ENCODE peak calls at places on chromosomes 16 and 17, in nine cellular contexts. One of them, this sample, is unnamed.

GRCh38 chr17:16283705-16284104 is 66.7 kb downstream of the PIGL start:
- DNase-seq in CD4-positive, CD25-positive, alpha-beta regulatory T cell: no peak
- DNase-seq in pancreas: no peak
- DNase-seq in neuronal stem cell: no peak
- DNase-seq in heart right ventricle: no peak
- DNase-seq in iPS DF 6.9: no peak
- DNase-seq in epithelial cell of proximal tubule: no peak
- DNase-seq in ovary: no peak
- DNase-seq in PC-9: no peak
- DNase-seq in this sample: no peak

GRCh38 chr16:65306313-65306712 is 184.4 kb upstream of the CDH11 start:
- DNase-seq in CD4-positive, CD25-positive, alpha-beta regulatory T cell: no peak
- DNase-seq in pancreas: no peak
- DNase-seq in neuronal stem cell: no peak
- DNase-seq in heart right ventricle: no peak
- DNase-seq in iPS DF 6.9: no peak
- DNase-seq in epithelial cell of proximal tubule: no peak
- DNase-seq in ovary: no peak
- DNase-seq in PC-9: no peak
- DNase-seq in this sample: no peak

GRCh38 chr16:9627427-9627826 is 536.0 kb downstream of the HAPSTR1 start:
- DNase-seq in CD4-positive, CD25-positive, alpha-beta regulatory T cell: no peak
- DNase-seq in pancreas: no peak
- DNase-seq in neuronal stem cell: no peak
- DNase-seq in heart right ventricle: no peak
- DNase-seq in iPS DF 6.9: no peak
- DNase-seq in epithelial cell of proximal tubule: no peak
- DNase-seq in ovary: no peak
- DNase-seq in PC-9: no peak
- DNase-seq in this sample: no peak

GRCh38 chr17:68356520-68356919 is 65.2 kb downstream of the ARSG start:
- DNase-seq in CD4-positive, CD25-positive, alpha-beta regulatory T cell: peak
- DNase-seq in pancreas: no peak
- DNase-seq in neuronal stem cell: no peak
- DNase-seq in heart right ventricle: no peak
- DNase-seq in iPS DF 6.9: no peak
- DNase-seq in epithelial cell of proximal tubule: no peak
- DNase-seq in ovary: no peak
- DNase-seq in PC-9: no peak
- DNase-seq in this sample: no peak

GRCh38 chr17:6497496-6498221 is 53.4 kb downstream of the PIMREG start:
- DNase-seq in CD4-positive, CD25-positive, alpha-beta regulatory T cell: no peak
- DNase-seq in pancreas: peak
- DNase-seq in neuronal stem cell: no peak
- DNase-seq in heart right ventricle: no peak
- DNase-seq in iPS DF 6.9: no peak
- DNase-seq in epithelial cell of proximal tubule: no peak
- DNase-seq in ovary: peak
- DNase-seq in PC-9: no peak
- DNase-seq in this sample: no peak

GRCh38 chr17:2144701-2145100 is 89.8 kb downstream of the HIC1 start:
- DNase-seq in CD4-positive, CD25-positive, alpha-beta regulatory T cell: no peak
- DNase-seq in pancreas: no peak
- DNase-seq in neuronal stem cell: no peak
- DNase-seq in heart right ventricle: no peak
- DNase-seq in iPS DF 6.9: no peak
- DNase-seq in epithelial cell of proximal tubule: no peak
- DNase-seq in ovary: no peak
- DNase-seq in PC-9: no peak
- DNase-seq in this sample: no peak

GRCh38 chr17:9199474-9200196 is 178.3 kb downstream of the NTN1 start:
- DNase-seq in CD4-positive, CD25-positive, alpha-beta regulatory T cell: no peak
- DNase-seq in pancreas: no peak
- DNase-seq in neuronal stem cell: no peak
- DNase-seq in heart right ventricle: peak
- DNase-seq in iPS DF 6.9: no peak
- DNase-seq in epithelial cell of proximal tubule: no peak
- DNase-seq in ovary: no peak
- DNase-seq in PC-9: no peak
- DNase-seq in this sample: no peak

GRCh38 chr17:51673066-51673465 is 412.7 kb downstream of the UTP18 start:
- DNase-seq in CD4-positive, CD25-positive, alpha-beta regulatory T cell: no peak
- DNase-seq in pancreas: no peak
- DNase-seq in neuronal stem cell: no peak
- DNase-seq in heart right ventricle: no peak
- DNase-seq in iPS DF 6.9: no peak
- DNase-seq in epithelial cell of proximal tubule: no peak
- DNase-seq in ovary: no peak
- DNase-seq in PC-9: no peak
- DNase-seq in this sample: peak

GRCh38 chr17:74785096-74785980 is 9.2 kb upstream of the NAT9 start:
- DNase-seq in CD4-positive, CD25-positive, alpha-beta regulatory T cell: no peak
- DNase-seq in pancreas: no peak
- DNase-seq in neuronal stem cell: no peak
- DNase-seq in heart right ventricle: no peak
- DNase-seq in iPS DF 6.9: no peak
- DNase-seq in epithelial cell of proximal tubule: no peak
- DNase-seq in ovary: no peak
- DNase-seq in PC-9: no peak
- DNase-seq in this sample: no peak

GRCh38 chr16:30525844-30526136 is 576 bp downstream of the ZNF768 start:
- DNase-seq in CD4-positive, CD25-positive, alpha-beta regulatory T cell: no peak
- DNase-seq in pancreas: no peak
- DNase-seq in neuronal stem cell: no peak
- DNase-seq in heart right ventricle: no peak
- DNase-seq in iPS DF 6.9: no peak
- DNase-seq in epithelial cell of proximal tubule: no peak
- DNase-seq in ovary: peak
- DNase-seq in PC-9: no peak
- DNase-seq in this sample: no peak

GRCh38 chr16:30526823-30527634 is 663 bp upstream of the ZNF768 start:
- DNase-seq in CD4-positive, CD25-positive, alpha-beta regulatory T cell: peak
- DNase-seq in pancreas: peak
- DNase-seq in neuronal stem cell: peak
- DNase-seq in heart right ventricle: peak
- DNase-seq in iPS DF 6.9: peak
- DNase-seq in epithelial cell of proximal tubule: peak
- DNase-seq in ovary: peak
- DNase-seq in PC-9: peak
- DNase-seq in this sample: peak

GRCh38 chr16:30528799-30529457 is 2.6 kb upstream of the ZNF768 start:
- DNase-seq in CD4-positive, CD25-positive, alpha-beta regulatory T cell: no peak
- DNase-seq in pancreas: no peak
- DNase-seq in neuronal stem cell: no peak
- DNase-seq in heart right ventricle: no peak
- DNase-seq in iPS DF 6.9: no peak
- DNase-seq in epithelial cell of proximal tubule: no peak
- DNase-seq in ovary: no peak
- DNase-seq in PC-9: no peak
- DNase-seq in this sample: no peak

GRCh38 chr16:30526137-30526822 is at the start of gene ZNF768:
- DNase-seq in CD4-positive, CD25-positive, alpha-beta regulatory T cell: no peak
- DNase-seq in pancreas: peak
- DNase-seq in neuronal stem cell: peak
- DNase-seq in heart right ventricle: no peak
- DNase-seq in iPS DF 6.9: no peak
- DNase-seq in epithelial cell of proximal tubule: no peak
- DNase-seq in ovary: peak
- DNase-seq in PC-9: peak
- DNase-seq in this sample: no peak

DNA sequence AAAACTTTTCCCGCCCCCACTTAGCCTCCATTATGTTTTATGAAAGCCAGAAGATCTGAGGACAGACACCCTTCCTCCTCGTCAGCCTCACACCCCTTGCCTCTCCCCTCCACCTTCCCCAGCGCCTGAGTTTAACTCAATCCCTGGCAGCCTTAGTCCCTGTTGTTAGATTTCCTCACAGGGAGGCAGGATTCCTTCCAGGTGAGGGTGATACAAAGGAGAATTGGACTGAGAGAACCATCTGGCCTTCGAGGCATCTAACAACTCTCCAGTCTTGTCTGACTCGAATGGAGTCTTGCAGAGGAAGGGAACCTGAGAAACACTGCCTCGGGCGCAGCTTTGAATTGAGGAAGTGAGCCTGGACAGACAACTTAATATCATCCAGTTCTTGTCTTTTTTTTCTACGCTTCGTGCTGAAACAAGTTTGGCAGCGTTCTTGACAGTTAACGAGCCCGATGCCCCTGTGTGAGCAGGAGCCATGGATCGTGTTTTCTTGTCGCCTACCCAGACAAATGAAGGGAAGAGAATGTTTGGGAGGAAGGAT is 1.3 kb upstream of the ZNF768 start:
- DNase-seq in CD4-positive, CD25-positive, alpha-beta regulatory T cell: no peak
- DNase-seq in pancreas: no peak
- DNase-seq in neuronal stem cell: no peak
- DNase-seq in heart right ventricle: no peak
- DNase-seq in iPS DF 6.9: no peak
- DNase-seq in epithelial cell of proximal tubule: no peak
- DNase-seq in ovary: no peak
- DNase-seq in PC-9: peak
- DNase-seq in this sample: no peak
- H3K4me3 ChIP-seq in CD4-positive, CD25-positive, alpha-beta regulatory T cell: peak
- H3K4me3 ChIP-seq in pancreas: peak
- H3K4me3 ChIP-seq in neuronal stem cell: peak
- H3K4me3 ChIP-seq in heart right ventricle: peak
- H3K4me3 ChIP-seq in iPS DF 6.9: no peak
- H3K4me3 ChIP-seq in epithelial cell of proximal tubule: peak
- H3K4me3 ChIP-seq in ovary: peak
- H3K4me3 ChIP-seq in PC-9: peak
- H3K4me3 ChIP-seq in this sample: peak

DNA sequence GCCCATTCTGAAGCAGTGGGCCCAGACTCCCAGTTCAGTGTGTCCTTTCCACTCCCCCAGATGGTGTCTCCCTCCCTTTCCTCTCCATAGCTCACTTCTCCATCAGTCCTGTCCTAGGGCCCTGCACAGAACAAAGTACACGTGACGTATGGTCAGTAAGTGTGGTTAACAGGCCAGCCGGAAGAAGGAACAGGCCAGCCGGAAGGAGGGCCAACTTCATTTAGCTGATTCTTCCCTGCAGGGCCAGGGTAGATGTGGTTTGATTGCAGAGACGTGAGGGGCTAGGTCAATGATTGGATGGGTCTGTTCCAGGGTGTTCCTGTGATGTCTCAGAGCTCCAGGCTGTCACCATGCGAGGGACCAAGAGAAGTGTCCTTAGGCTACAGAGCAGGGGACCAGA is 28.9 kb upstream of the SPPL2C start:
- DNase-seq in CD4-positive, CD25-positive, alpha-beta regulatory T cell: no peak
- DNase-seq in pancreas: no peak
- DNase-seq in neuronal stem cell: no peak
- DNase-seq in heart right ventricle: no peak
- DNase-seq in iPS DF 6.9: no peak
- DNase-seq in epithelial cell of proximal tubule: no peak
- DNase-seq in ovary: no peak
- DNase-seq in PC-9: no peak
- DNase-seq in this sample: no peak
- H3K4me3 ChIP-seq in CD4-positive, CD25-positive, alpha-beta regulatory T cell: no peak
- H3K4me3 ChIP-seq in pancreas: no peak
- H3K4me3 ChIP-seq in neuronal stem cell: no peak
- H3K4me3 ChIP-seq in heart right ventricle: no peak
- H3K4me3 ChIP-seq in iPS DF 6.9: no peak
- H3K4me3 ChIP-seq in epithelial cell of proximal tubule: no peak
- H3K4me3 ChIP-seq in ovary: no peak
- H3K4me3 ChIP-seq in PC-9: no peak
- H3K4me3 ChIP-seq in this sample: no peak

DNA sequence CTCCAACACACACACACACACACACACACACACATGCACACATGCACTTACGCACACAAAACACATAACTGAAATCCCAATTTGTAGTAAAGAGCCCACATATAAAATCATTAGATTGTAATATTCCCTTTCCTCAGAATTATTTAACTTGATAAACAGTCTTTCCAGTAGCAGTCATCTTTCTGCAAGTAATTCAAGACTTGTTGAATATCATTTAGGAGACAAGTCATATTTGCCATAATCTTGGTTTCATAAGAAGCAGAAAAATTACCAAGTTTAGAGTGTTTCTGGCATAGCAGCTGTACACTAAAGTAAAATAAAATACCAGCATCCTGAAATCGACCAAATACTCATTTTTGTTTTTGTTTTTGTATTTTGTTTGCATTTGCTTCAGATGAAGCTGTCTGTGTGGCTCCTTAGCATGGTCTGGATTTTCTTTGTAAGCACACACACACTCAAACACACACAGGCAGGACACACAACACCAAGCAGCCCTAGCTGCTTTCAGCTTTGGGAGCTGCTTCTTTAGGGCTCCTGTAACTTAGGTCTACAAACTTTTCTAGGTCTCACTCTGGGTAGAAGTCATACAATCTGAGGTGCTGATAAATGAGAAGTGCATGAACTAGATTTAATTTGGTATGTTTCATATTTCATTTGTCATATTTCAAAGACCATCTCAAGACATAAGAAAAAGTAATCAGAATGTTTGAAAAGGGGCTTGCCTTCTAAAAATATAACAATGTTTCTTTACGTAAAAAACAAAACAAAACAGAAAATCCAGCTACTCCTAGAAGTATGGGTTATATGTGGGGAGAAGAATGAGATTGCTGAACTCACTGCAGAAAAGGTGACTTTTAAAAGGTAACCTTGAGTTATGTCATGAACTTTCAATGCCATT is 3.0 kb downstream of the SALL1 start:
- DNase-seq in CD4-positive, CD25-positive, alpha-beta regulatory T cell: no peak
- DNase-seq in pancreas: no peak
- DNase-seq in neuronal stem cell: no peak
- DNase-seq in heart right ventricle: no peak
- DNase-seq in iPS DF 6.9: no peak
- DNase-seq in epithelial cell of proximal tubule: no peak
- DNase-seq in ovary: no peak
- DNase-seq in PC-9: no peak
- DNase-seq in this sample: no peak
- H3K4me3 ChIP-seq in CD4-positive, CD25-positive, alpha-beta regulatory T cell: no peak
- H3K4me3 ChIP-seq in pancreas: no peak
- H3K4me3 ChIP-seq in neuronal stem cell: peak
- H3K4me3 ChIP-seq in heart right ventricle: no peak
- H3K4me3 ChIP-seq in iPS DF 6.9: no peak
- H3K4me3 ChIP-seq in epithelial cell of proximal tubule: peak
- H3K4me3 ChIP-seq in ovary: no peak
- H3K4me3 ChIP-seq in PC-9: no peak
- H3K4me3 ChIP-seq in this sample: peak

DNA sequence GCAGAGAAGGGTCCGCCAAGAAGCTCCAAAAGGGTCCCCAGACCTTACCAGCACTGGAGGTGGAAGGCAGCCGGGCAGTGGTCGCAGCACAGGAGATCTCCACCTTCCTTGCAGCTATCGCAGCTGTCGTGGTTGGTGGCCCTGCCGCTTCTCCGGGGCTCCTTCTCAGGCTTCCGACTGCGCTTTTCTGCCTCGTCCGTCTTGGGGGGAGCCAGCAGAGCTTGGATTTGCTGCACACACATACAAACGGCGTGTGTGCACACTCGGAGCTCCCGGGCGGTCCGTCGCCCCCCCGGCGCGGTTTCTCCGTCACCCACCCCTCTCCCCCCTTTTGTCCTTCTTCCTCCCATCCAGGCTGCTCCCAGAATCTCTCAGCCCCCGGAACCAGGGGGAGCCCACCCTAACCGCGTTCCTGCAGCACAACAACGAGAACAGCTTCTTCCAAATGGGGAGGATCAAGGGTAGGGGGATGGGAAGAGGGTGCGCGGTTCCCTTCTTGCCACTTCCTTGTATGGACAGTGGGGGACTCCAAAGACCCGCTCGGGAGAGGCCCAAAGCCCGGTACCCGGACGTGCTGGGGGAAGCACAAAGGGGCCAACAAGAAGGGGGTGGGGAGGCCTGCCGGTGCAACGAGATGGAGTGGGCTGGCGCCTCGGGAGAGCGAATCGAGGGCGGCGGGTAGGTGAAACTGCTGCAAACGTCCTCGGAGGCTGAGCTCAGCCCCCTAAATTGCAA is 1.1 kb downstream of the PHF12 start:
- DNase-seq in CD4-positive, CD25-positive, alpha-beta regulatory T cell: peak
- DNase-seq in pancreas: peak
- DNase-seq in neuronal stem cell: peak
- DNase-seq in heart right ventricle: peak
- DNase-seq in iPS DF 6.9: no peak
- DNase-seq in epithelial cell of proximal tubule: no peak
- DNase-seq in ovary: peak
- DNase-seq in PC-9: no peak
- DNase-seq in this sample: peak
- H3K4me3 ChIP-seq in CD4-positive, CD25-positive, alpha-beta regulatory T cell: peak
- H3K4me3 ChIP-seq in pancreas: peak
- H3K4me3 ChIP-seq in neuronal stem cell: peak
- H3K4me3 ChIP-seq in heart right ventricle: peak
- H3K4me3 ChIP-seq in iPS DF 6.9: peak
- H3K4me3 ChIP-seq in epithelial cell of proximal tubule: peak
- H3K4me3 ChIP-seq in ovary: peak
- H3K4me3 ChIP-seq in PC-9: peak
- H3K4me3 ChIP-seq in this sample: peak